ENCODE peak calls at places on chromosomes 7 and 10, in ten cellular contexts. One of them, this sample, is unnamed.

GRCh38 chr7:28237368-28237767 is 56.8 kb upstream of the JAZF1 start:
- DNase-seq in ecto neural progenitor cell: no peak
- DNase-seq in esophagus muscularis mucosa: no peak
- DNase-seq in nucleus accumbens: no peak
- DNase-seq in fibroblast of villous mesenchyme: no peak
- DNase-seq in activated T-cell treated with anti-CD3 and anti-CD28 coated beads, Interleukin-2, amount 50 U/mL, for 24 hours: no peak
- DNase-seq in WTC11: no peak
- DNase-seq in sigmoid colon: no peak
- DNase-seq in lower leg skin: peak
- DNase-seq in GM12865: no peak
- DNase-seq in this sample: no peak

GRCh38 chr7:5689118-5689517 is 92.3 kb downstream of the RNF216 start:
- DNase-seq in ecto neural progenitor cell: no peak
- DNase-seq in esophagus muscularis mucosa: no peak
- DNase-seq in nucleus accumbens: no peak
- DNase-seq in fibroblast of villous mesenchyme: peak
- DNase-seq in activated T-cell treated with anti-CD3 and anti-CD28 coated beads, Interleukin-2, amount 50 U/mL, for 24 hours: peak
- DNase-seq in WTC11: no peak
- DNase-seq in sigmoid colon: no peak
- DNase-seq in lower leg skin: no peak
- DNase-seq in GM12865: peak
- DNase-seq in this sample: no peak

GRCh38 chr7:106772655-106773108 is 92.4 kb upstream of the PIK3CG start:
- DNase-seq in ecto neural progenitor cell: no peak
- DNase-seq in esophagus muscularis mucosa: no peak
- DNase-seq in nucleus accumbens: no peak
- DNase-seq in fibroblast of villous mesenchyme: peak
- DNase-seq in activated T-cell treated with anti-CD3 and anti-CD28 coated beads, Interleukin-2, amount 50 U/mL, for 24 hours: no peak
- DNase-seq in WTC11: no peak
- DNase-seq in sigmoid colon: no peak
- DNase-seq in lower leg skin: no peak
- DNase-seq in GM12865: no peak
- DNase-seq in this sample: no peak

GRCh38 chr7:149854611-149855367 is 16.6 kb downstream of the ZNF862 start:
- DNase-seq in ecto neural progenitor cell: peak
- DNase-seq in esophagus muscularis mucosa: no peak
- DNase-seq in nucleus accumbens: peak
- DNase-seq in fibroblast of villous mesenchyme: peak
- DNase-seq in activated T-cell treated with anti-CD3 and anti-CD28 coated beads, Interleukin-2, amount 50 U/mL, for 24 hours: no peak
- DNase-seq in WTC11: peak
- DNase-seq in sigmoid colon: peak
- DNase-seq in lower leg skin: no peak
- DNase-seq in GM12865: no peak
- DNase-seq in this sample: peak

GRCh38 chr10:30270247-30270646 is 78.8 kb downstream of the MTPAP start:
- DNase-seq in ecto neural progenitor cell: no peak
- DNase-seq in esophagus muscularis mucosa: no peak
- DNase-seq in nucleus accumbens: no peak
- DNase-seq in fibroblast of villous mesenchyme: peak
- DNase-seq in activated T-cell treated with anti-CD3 and anti-CD28 coated beads, Interleukin-2, amount 50 U/mL, for 24 hours: no peak
- DNase-seq in WTC11: no peak
- DNase-seq in sigmoid colon: no peak
- DNase-seq in lower leg skin: no peak
- DNase-seq in GM12865: no peak
- DNase-seq in this sample: no peak

GRCh38 chr10:26438534-26439269 is 561 bp downstream of the APBB1IP start:
- DNase-seq in ecto neural progenitor cell: peak
- DNase-seq in esophagus muscularis mucosa: peak
- DNase-seq in nucleus accumbens: peak
- DNase-seq in fibroblast of villous mesenchyme: no peak
- DNase-seq in activated T-cell treated with anti-CD3 and anti-CD28 coated beads, Interleukin-2, amount 50 U/mL, for 24 hours: peak
- DNase-seq in WTC11: peak
- DNase-seq in sigmoid colon: peak
- DNase-seq in lower leg skin: no peak
- DNase-seq in GM12865: peak
- DNase-seq in this sample: peak

GRCh38 chr10:4351723-4352565 is 474.1 kb upstream of the AKR1E2 start:
- DNase-seq in ecto neural progenitor cell: no peak
- DNase-seq in esophagus muscularis mucosa: no peak
- DNase-seq in nucleus accumbens: no peak
- DNase-seq in fibroblast of villous mesenchyme: peak
- DNase-seq in activated T-cell treated with anti-CD3 and anti-CD28 coated beads, Interleukin-2, amount 50 U/mL, for 24 hours: no peak
- DNase-seq in WTC11: no peak
- DNase-seq in sigmoid colon: no peak
- DNase-seq in lower leg skin: no peak
- DNase-seq in GM12865: no peak
- DNase-seq in this sample: no peak

GRCh38 chr10:77351386-77351785 is 286.2 kb downstream of the KCNMA1 start:
- DNase-seq in ecto neural progenitor cell: no peak
- DNase-seq in esophagus muscularis mucosa: no peak
- DNase-seq in nucleus accumbens: no peak
- DNase-seq in fibroblast of villous mesenchyme: peak
- DNase-seq in activated T-cell treated with anti-CD3 and anti-CD28 coated beads, Interleukin-2, amount 50 U/mL, for 24 hours: no peak
- DNase-seq in WTC11: no peak
- DNase-seq in sigmoid colon: no peak
- DNase-seq in lower leg skin: no peak
- DNase-seq in GM12865: no peak
- DNase-seq in this sample: no peak

GRCh38 chr10:110852897-110853296 is 18.8 kb upstream of the PDCD4 start:
- DNase-seq in ecto neural progenitor cell: no peak
- DNase-seq in esophagus muscularis mucosa: peak
- DNase-seq in nucleus accumbens: no peak
- DNase-seq in fibroblast of villous mesenchyme: no peak
- DNase-seq in activated T-cell treated with anti-CD3 and anti-CD28 coated beads, Interleukin-2, amount 50 U/mL, for 24 hours: peak
- DNase-seq in WTC11: no peak
- DNase-seq in sigmoid colon: no peak
- DNase-seq in lower leg skin: no peak
- DNase-seq in GM12865: no peak
- DNase-seq in this sample: no peak

GRCh38 chr10:95384011-95384704 is 93.4 kb upstream of the PDLIM1 start:
- DNase-seq in ecto neural progenitor cell: no peak
- DNase-seq in esophagus muscularis mucosa: no peak
- DNase-seq in nucleus accumbens: peak
- DNase-seq in fibroblast of villous mesenchyme: no peak
- DNase-seq in activated T-cell treated with anti-CD3 and anti-CD28 coated beads, Interleukin-2, amount 50 U/mL, for 24 hours: no peak
- DNase-seq in WTC11: no peak
- DNase-seq in sigmoid colon: no peak
- DNase-seq in lower leg skin: no peak
- DNase-seq in GM12865: no peak
- DNase-seq in this sample: no peak

GRCh38 chr10:48940958-48941357 is 1.3 kb upstream of the LRRC18 start:
- DNase-seq in ecto neural progenitor cell: peak
- DNase-seq in esophagus muscularis mucosa: no peak
- DNase-seq in nucleus accumbens: no peak
- DNase-seq in fibroblast of villous mesenchyme: no peak
- DNase-seq in activated T-cell treated with anti-CD3 and anti-CD28 coated beads, Interleukin-2, amount 50 U/mL, for 24 hours: no peak
- DNase-seq in WTC11: no peak
- DNase-seq in sigmoid colon: no peak
- DNase-seq in lower leg skin: no peak
- DNase-seq in GM12865: no peak
- DNase-seq in this sample: no peak

This sample was measured in sciatic nerve.